ENCODE peak calls at places on chromosomes 13 and 19, in five cellular contexts. L, P, S, M and T are unnamed samples.
A peak's percentile ranks its signal among the peaks of the same experiment; 100 is the strongest.

GRCh38 chr19:5937550-5937949 is 23.5 kb downstream of the CAPS start:
- DNase-seq in L (no peak), P (no peak), S (no peak), M (no peak), T (no peak)

GRCh38 chr13:110017379-110017778 is 231.0 kb upstream of the IRS2 start:
- DNase-seq in L (no peak), P (no peak), S (no peak), M (no peak), T (no peak)

GRCh38 chr13:23428183-23428528 is 5.3 kb downstream of the SACS start:
- DNase-seq in L (no peak), P (no peak), S (no peak), M (no peak), T (no peak)

GRCh38 chr19:44757057-44757734 is 8.7 kb downstream of the BCL3 start:
- DNase-seq in L (no peak), P (peak; percentile 66), S (peak; percentile 84), M (no peak), T (no peak)

GRCh38 chr13:79108914-79109643 is 297.0 kb downstream of the RBM26 start:
- DNase-seq in L (no peak), P (no peak), S (no peak), M (no peak), T (no peak)

GRCh38 chr19:32581704-32582164 is 744 bp downstream of the PDCD5 start:
- DNase-seq in L (peak; percentile 7), P (peak; percentile 57), S (no peak), M (peak; percentile 19), T (no peak)

GRCh38 chr13:109309625-109310363 is 476.6 kb downstream of the IRS2 start:
- DNase-seq in L (no peak), P (no peak), S (no peak), M (no peak), T (no peak)

GRCh38 chr19:37905936-37906867 is at the start of gene WDR87:
- DNase-seq in L (peak; percentile 84), P (peak; percentile 96), S (no peak), M (peak; percentile 60), T (peak; percentile 50)

GRCh38 chr19:29596885-29597525 is 9.1 kb upstream of the POP4 start:
- DNase-seq in L (no peak), P (peak; percentile 59), S (peak; percentile 42), M (no peak), T (no peak)

GRCh38 chr19:13025819-13026477 is 30.7 kb downstream of the NFIX start:
- DNase-seq in L (no peak), P (no peak), S (no peak), M (no peak), T (no peak)

GRCh38 chr13:36891752-36892151 is 28.3 kb downstream of the SMAD9 start:
- DNase-seq in L (no peak), P (no peak), S (no peak), M (no peak), T (no peak)

GRCh38 chr19:48738557-48739399 is 1.6 kb downstream of the RASIP1 start:
- DNase-seq in L (peak; percentile 87), P (peak; percentile 98), S (peak; percentile 91), M (peak; percentile 89), T (peak; percentile 81)

GRCh38 chr13:99657848-99658265 is 156.6 kb downstream of the TM9SF2 start:
- DNase-seq in L (no peak), P (peak; percentile 79), S (no peak), M (no peak), T (peak; percentile 24)

GRCh38 chr19:39563408-39563807 is 23.4 kb upstream of the EID2 start:
- DNase-seq in L (no peak), P (no peak), S (no peak), M (no peak), T (no peak)

GRCh38 chr13:100269837-100270236 is 180.9 kb downstream of the PCCA start:
- DNase-seq in L (no peak), P (no peak), S (peak; percentile 74), M (no peak), T (no peak)

GRCh38 chr13:98396071-98396710 is 180.7 kb downstream of the STK24 start:
- DNase-seq in L (no peak), P (no peak), S (no peak), M (no peak), T (no peak)

GRCh38 chr19:33226550-33227241 is 1.0 kb upstream of the SLC7A10 start:
- DNase-seq in L (no peak), P (peak; percentile 76), S (no peak), M (no peak), T (no peak)

GRCh38 chr19:56301152-56301551 is 13.5 kb downstream of the ZSCAN5A start:
- DNase-seq in L (no peak), P (no peak), S (no peak), M (peak; percentile 9), T (no peak)

GRCh38 chr13:76745246-76746200 is 140.7 kb downstream of the KCTD12 start:
- DNase-seq in L (no peak), P (no peak), S (no peak), M (no peak), T (no peak)

GRCh38 chr13:45934283-45934682 is 82.7 kb upstream of the SIAH3 start:
- DNase-seq in L (no peak), P (no peak), S (no peak), M (no peak), T (no peak)

GRCh38 chr19:33052352-33052972 is 12.2 kb downstream of the RHPN2 start:
- DNase-seq in L (no peak), P (no peak), S (no peak), M (no peak), T (no peak)

GRCh38 chr19:21838646-21839045 is 2.7 kb upstream of the ZNF43 start:
- DNase-seq in L (no peak), P (no peak), S (no peak), M (no peak), T (no peak)

GRCh38 chr19:7521551-7522071 is 813 bp upstream of the MCOLN1 start:
- DNase-seq in L (no peak), P (peak; percentile 4), S (no peak), M (no peak), T (no peak)

GRCh38 chr13:45178349-45179142 is 22.3 kb downstream of the KCTD4 start:
- DNase-seq in L (no peak), P (no peak), S (no peak), M (peak; percentile 55), T (no peak)

GRCh38 chr13:102197193-102197592 is 204.7 kb downstream of the FGF14 start:
- DNase-seq in L (no peak), P (peak; percentile 28), S (no peak), M (no peak), T (no peak)

GRCh38 chr19:47032171-47032811 is 12.7 kb downstream of the NPAS1 start:
- DNase-seq in L (peak; percentile 69), P (peak; percentile 71), S (no peak), M (peak; percentile 71), T (peak; percentile 76)

GRCh38 chr19:13795595-13796300 is 505 bp downstream of the ZSWIM4 start:
- DNase-seq in L (no peak), P (no peak), S (peak; percentile 67), M (no peak), T (no peak)

GRCh38 chr13:32039488-32040013 is 8.0 kb downstream of the FRY start:
- DNase-seq in L (no peak), P (no peak), S (no peak), M (no peak), T (no peak)

GRCh38 chr13:32041429-32041828 is 9.9 kb downstream of the FRY start:
- DNase-seq in L (no peak), P (no peak), S (no peak), M (no peak), T (no peak)

GRCh38 chr13:32039056-32039455 is 7.5 kb downstream of the FRY start:
- DNase-seq in L (no peak), P (no peak), S (no peak), M (no peak), T (no peak)

GRCh38 chr13:32040052-32040642 is 8.6 kb downstream of the FRY start:
- DNase-seq in L (no peak), P (no peak), S (no peak), M (no peak), T (no peak)

DNA sequence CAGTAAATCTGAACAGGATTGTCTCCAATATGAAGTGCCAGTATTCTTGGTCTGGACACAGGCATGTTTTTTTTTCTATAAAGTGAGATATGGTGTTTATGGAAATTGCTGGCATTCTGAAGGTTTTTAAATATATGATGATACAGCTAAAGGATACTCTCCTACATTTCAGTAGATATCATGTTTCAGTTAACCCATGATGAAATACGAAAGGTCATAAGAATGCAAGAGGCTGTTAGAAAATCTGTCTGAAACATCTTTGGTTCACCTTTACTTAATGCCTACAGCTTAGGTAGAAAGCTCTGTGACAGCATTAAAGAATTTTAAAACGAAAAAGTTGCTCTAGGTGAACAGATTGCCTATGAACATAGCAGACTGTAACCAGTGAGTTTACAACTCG is 9.1 kb downstream of the FRY start:
- DNase-seq in L (no peak), P (no peak), S (no peak), M (no peak), T (no peak)
- H3K27ac ChIP-seq in L (no peak overlapping the region), P (no peak overlapping the region), S (no peak overlapping the region), M (no peak overlapping the region), T (no peak overlapping the region)

GRCh38 chr13:20271441-20271840 is 39.3 kb upstream of the GJB6 start:
- DNase-seq in L (no peak), P (no peak), S (no peak), M (no peak), T (no peak)

GRCh38 chr13:20272571-20273171 is 40.6 kb upstream of the GJB6 start:
- DNase-seq in L (no peak), P (no peak), S (no peak), M (no peak), T (no peak)

GRCh38 chr13:20272104-20272503 is 40.0 kb upstream of the GJB6 start:
- DNase-seq in L (no peak), P (no peak), S (no peak), M (no peak), T (no peak)

GRCh38 chr13:20274466-20274865 is 42.3 kb upstream of the GJB6 start:
- DNase-seq in L (no peak), P (no peak), S (no peak), M (no peak), T (no peak)

GRCh38 chr13:20270163-20270865 is 38.2 kb upstream of the GJB6 start:
- DNase-seq in L (no peak), P (no peak), S (no peak), M (no peak), T (no peak)
- H3K4me1 ChIP-seq in L (no peaks in the 10 kb centered on the region), P (no peaks in the 10 kb centered on the region), S (no peaks in the 10 kb centered on the region), M (no peaks in the 10 kb centered on the region), T (no peaks in the 10 kb centered on the region)

GRCh38 chr19:15475611-15476010 is 3.7 kb downstream of the PGLYRP2 start:
- DNase-seq in L (no peak), P (no peak), S (no peak), M (no peak), T (no peak)
- H3K27ac ChIP-seq in L (no peak overlapping the region), P (no peak overlapping the region), S (no peak overlapping the region), M (no peak overlapping the region), T (no peak overlapping the region)

GRCh38 chr19:52170863-52171320 is 529 bp downstream of the ZNF836 start:
- DNase-seq in L (no peak), P (peak; percentile 57), S (no peak), M (no peak), T (no peak)
- H3K4me1 ChIP-seq in L (peaks cover 17% of the 10 kb centered on the region), P (no peaks in the 10 kb centered on the region), S (no peaks in the 10 kb centered on the region), M (peaks cover 20% of the 10 kb centered on the region), T (peaks cover 25% of the 10 kb centered on the region)